ENCODE peak calls at places on chromosomes 13 and 19, in ten cellular contexts. H, Q, Y, R, C, G, V, M, U and B are unnamed samples.

GRCh38 chr13:104281910-104282309 is 1215.7 kb upstream of the SLC10A2 start:
- DNase-seq in H (no peak), Q (no peak), Y (no peak), R (peak), C (no peak), G (no peak), V (no peak), M (no peak), U (no peak), B (no peak)

GRCh38 chr13:36850790-36851438 is 31.9 kb downstream of the RFXAP start:
- DNase-seq in H (peak), Q (no peak), Y (no peak), R (peak), C (no peak), G (no peak), V (peak), M (no peak), U (no peak), B (no peak)

GRCh38 chr13:65553328-65553727 is 1676.8 kb downstream of the PCDH9 start:
- DNase-seq in H (no peak), Q (no peak), Y (no peak), R (no peak), C (no peak), G (no peak), V (no peak), M (no peak), U (no peak), B (no peak)

GRCh38 chr13:52319876-52320275 is 86.1 kb downstream of the THSD1 start:
- DNase-seq in H (no peak), Q (no peak), Y (no peak), R (no peak), C (no peak), G (no peak), V (no peak), M (no peak), U (no peak), B (no peak)

GRCh38 chr19:31135841-31136240 is 213.4 kb downstream of the TSHZ3 start:
- DNase-seq in H (no peak), Q (no peak), Y (no peak), R (no peak), C (no peak), G (no peak), V (no peak), M (no peak), U (no peak), B (no peak)

GRCh38 chr19:3289971-3290569 is 65.6 kb downstream of the CELF5 start:
- DNase-seq in H (no peak), Q (no peak), Y (no peak), R (no peak), C (no peak), G (no peak), V (no peak), M (no peak), U (no peak), B (no peak)

GRCh38 chr19:18663940-18664530 is 19.4 kb upstream of the CRTC1 start:
- DNase-seq in H (no peak), Q (no peak), Y (no peak), R (no peak), C (no peak), G (no peak), V (no peak), M (no peak), U (no peak), B (no peak)

GRCh38 chr19:50626011-50626410 is 13.7 kb downstream of the SYT3 start:
- DNase-seq in H (no peak), Q (no peak), Y (no peak), R (no peak), C (no peak), G (no peak), V (no peak), M (no peak), U (no peak), B (no peak)

GRCh38 chr13:21913010-21913409 is 242.1 kb downstream of the FGF9 start:
- DNase-seq in H (peak), Q (no peak), Y (no peak), R (no peak), C (no peak), G (no peak), V (no peak), M (no peak), U (no peak), B (no peak)

GRCh38 chr13:66180806-66181205 is 1049.3 kb downstream of the PCDH9 start:
- DNase-seq in H (no peak), Q (no peak), Y (no peak), R (no peak), C (no peak), G (no peak), V (no peak), M (no peak), U (no peak), B (no peak)

GRCh38 chr13:23433171-23434153 is at the start of gene SACS:
- DNase-seq in H (peak), Q (peak), Y (no peak), R (peak), C (no peak), G (peak), V (no peak), M (no peak), U (peak), B (no peak)

GRCh38 chr19:33405491-33406461 is 32.3 kb downstream of the CEBPG start:
- DNase-seq in H (no peak), Q (peak), Y (no peak), R (no peak), C (no peak), G (peak), V (no peak), M (no peak), U (no peak), B (no peak)

GRCh38 chr13:44169018-44169909 is 204.4 kb upstream of the SERP2 start:
- DNase-seq in H (no peak), Q (no peak), Y (peak), R (no peak), C (no peak), G (no peak), V (no peak), M (no peak), U (no peak), B (no peak)

GRCh38 chr19:46296722-46297431 is at the start of gene HIF3A:
- DNase-seq in H (peak), Q (peak), Y (no peak), R (peak), C (no peak), G (peak), V (no peak), M (peak), U (peak), B (no peak)

GRCh38 chr13:27352698-27353097 is 71.7 kb upstream of the GTF3A start:
- DNase-seq in H (no peak), Q (no peak), Y (no peak), R (no peak), C (no peak), G (no peak), V (no peak), M (no peak), U (no peak), B (no peak)

GRCh38 chr19:41957838-41958366 is 1.2 kb downstream of the RABAC1 start:
- DNase-seq in H (peak), Q (peak), Y (peak), R (peak), C (peak), G (peak), V (peak), M (peak), U (peak), B (peak)

GRCh38 chr19:961866-962620 is 22.1 kb upstream of the WDR18 start:
- DNase-seq in H (no peak), Q (no peak), Y (no peak), R (no peak), C (no peak), G (no peak), V (peak), M (no peak), U (no peak), B (no peak)

GRCh38 chr19:29294343-29294811 is 81.4 kb upstream of the UQCRFS1 start:
- DNase-seq in H (no peak), Q (no peak), Y (no peak), R (peak), C (no peak), G (no peak), V (no peak), M (no peak), U (no peak), B (no peak)

GRCh38 chr19:6737873-6738725 is 719 bp upstream of the GPR108 start:
- DNase-seq in H (peak), Q (peak), Y (peak), R (peak), C (peak), G (peak), V (peak), M (peak), U (peak), B (no peak)

GRCh38 chr13:41848435-41849255 is 112.3 kb downstream of the VWA8 start:
- DNase-seq in H (no peak), Q (no peak), Y (no peak), R (peak), C (no peak), G (no peak), V (no peak), M (no peak), U (no peak), B (no peak)

GRCh38 chr19:4624301-4624700 is 15.0 kb upstream of the TNFAIP8L1 start:
- DNase-seq in H (no peak), Q (no peak), Y (no peak), R (no peak), C (no peak), G (no peak), V (no peak), M (no peak), U (no peak), B (no peak)

GRCh38 chr19:44663996-44664395 is 7.3 kb upstream of the CEACAM19 start:
- DNase-seq in H (no peak), Q (no peak), Y (no peak), R (no peak), C (no peak), G (no peak), V (no peak), M (no peak), U (no peak), B (no peak)

GRCh38 chr13:73991884-73992283 is 142.3 kb downstream of the KLF12 start:
- DNase-seq in H (no peak), Q (no peak), Y (no peak), R (no peak), C (no peak), G (no peak), V (peak), M (no peak), U (no peak), B (no peak)

GRCh38 chr13:50222569-50223332 is 207.5 kb downstream of the KCNRG start:
- DNase-seq in H (no peak), Q (peak), Y (peak), R (peak), C (no peak), G (peak), V (no peak), M (peak), U (peak), B (no peak)

GRCh38 chr13:102870677-102871415 is 25.0 kb downstream of the ERCC5 start:
- DNase-seq in H (peak), Q (peak), Y (no peak), R (peak), C (no peak), G (no peak), V (peak), M (peak), U (peak), B (no peak)

GRCh38 chr19:15623711-15624318 is 8.8 kb downstream of the CYP4F8 start:
- DNase-seq in H (peak), Q (no peak), Y (no peak), R (no peak), C (no peak), G (no peak), V (peak), M (no peak), U (no peak), B (no peak)

GRCh38 chr19:4974855-4975469 is 6.0 kb downstream of the KDM4B start:
- DNase-seq in H (no peak), Q (no peak), Y (no peak), R (no peak), C (no peak), G (no peak), V (no peak), M (no peak), U (no peak), B (no peak)

GRCh38 chr13:29847501-29847983 is 2.9 kb downstream of the UBL3 start:
- DNase-seq in H (no peak), Q (no peak), Y (no peak), R (peak), C (no peak), G (no peak), V (no peak), M (peak), U (peak), B (no peak)

GRCh38 chr13:97911311-97912138 is 42.0 kb upstream of the IPO5 start:
- DNase-seq in H (peak), Q (no peak), Y (no peak), R (peak), C (no peak), G (no peak), V (peak), M (no peak), U (peak), B (no peak)

GRCh38 chr13:99312493-99312883 is 5.3 kb upstream of the GPR183 start:
- DNase-seq in H (no peak), Q (peak), Y (peak), R (peak), C (no peak), G (peak), V (no peak), M (peak), U (peak), B (peak)

GRCh38 chr13:108352599-108352998 is 83.1 kb downstream of the TNFSF13B start:
- DNase-seq in H (no peak), Q (no peak), Y (no peak), R (peak), C (no peak), G (no peak), V (no peak), M (no peak), U (no peak), B (no peak)

GRCh38 chr13:101416181-101417042 is at the start of gene NALCN:
- DNase-seq in H (peak), Q (peak), Y (no peak), R (peak), C (no peak), G (no peak), V (no peak), M (no peak), U (peak), B (no peak)

GRCh38 chr13:73195091-73195490 is 136.3 kb downstream of the KLF5 start:
- DNase-seq in H (no peak), Q (no peak), Y (no peak), R (no peak), C (no peak), G (no peak), V (no peak), M (no peak), U (no peak), B (no peak)

GRCh38 chr19:18736415-18737336 is 53.2 kb downstream of the CRTC1 start:
- DNase-seq in H (no peak), Q (peak), Y (no peak), R (no peak), C (no peak), G (no peak), V (no peak), M (no peak), U (peak), B (no peak)

GRCh38 chr13:32829676-32830091 is 186.5 kb upstream of the KL start:
- DNase-seq in H (no peak), Q (no peak), Y (no peak), R (peak), C (no peak), G (no peak), V (no peak), M (no peak), U (no peak), B (peak)

GRCh38 chr13:25295228-25295627 is 6.2 kb upstream of the NUP58 start:
- DNase-seq in H (no peak), Q (no peak), Y (no peak), R (no peak), C (no peak), G (no peak), V (no peak), M (no peak), U (no peak), B (no peak)

GRCh38 chr19:50490991-50491472 is 14.4 kb upstream of the GARIN5A start:
- DNase-seq in H (no peak), Q (peak), Y (no peak), R (no peak), C (no peak), G (peak), V (no peak), M (no peak), U (no peak), B (no peak)

GRCh38 chr13:78398743-78399410 is 204.5 kb downstream of the POU4F1 start:
- DNase-seq in H (no peak), Q (no peak), Y (no peak), R (no peak), C (no peak), G (no peak), V (no peak), M (no peak), U (no peak), B (no peak)

GRCh38 chr13:111664696-111665095 is 344.3 kb downstream of the TEX29 start:
- DNase-seq in H (no peak), Q (no peak), Y (no peak), R (no peak), C (no peak), G (no peak), V (no peak), M (no peak), U (no peak), B (no peak)

GRCh38 chr13:111662451-111662850 is 342.0 kb downstream of the TEX29 start:
- DNase-seq in H (no peak), Q (no peak), Y (no peak), R (no peak), C (no peak), G (no peak), V (no peak), M (no peak), U (no peak), B (no peak)

GRCh38 chr13:111662895-111663294 is 342.5 kb downstream of the TEX29 start:
- DNase-seq in H (no peak), Q (no peak), Y (no peak), R (no peak), C (no peak), G (no peak), V (no peak), M (no peak), U (no peak), B (no peak)

GRCh38 chr13:111664060-111664459 is 343.6 kb downstream of the TEX29 start:
- DNase-seq in H (no peak), Q (no peak), Y (no peak), R (no peak), C (no peak), G (no peak), V (no peak), M (no peak), U (no peak), B (no peak)

DNA sequence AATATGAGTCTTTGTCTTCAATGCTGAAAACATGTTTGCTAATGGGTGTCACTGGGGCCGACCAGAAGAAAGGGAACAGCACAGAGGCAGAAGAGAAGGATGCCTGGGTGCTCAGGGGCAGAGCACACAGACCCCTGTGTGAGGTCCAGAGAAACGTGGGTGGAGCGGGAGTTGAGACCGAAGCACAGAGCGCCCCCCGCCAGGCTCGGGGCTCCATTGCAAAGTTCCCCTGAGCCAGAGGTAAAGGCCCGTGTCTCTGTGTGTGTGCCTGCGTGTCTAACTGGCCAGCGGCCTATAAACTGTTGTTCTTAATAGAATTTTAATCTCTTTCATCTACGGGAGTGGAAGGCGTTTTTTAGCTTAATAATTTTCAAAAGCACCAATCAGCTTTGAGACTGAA is 343.1 kb downstream of the TEX29 start:
- DNase-seq in H (peak), Q (no peak), Y (no peak), R (no peak), C (no peak), G (no peak), V (no peak), M (no peak), U (no peak), B (no peak)
- H3K4me3 ChIP-seq in H (no peak), Q (no peak), Y (no peak), R (no peak), C (no peak), G (no peak), V (no peak), M (no peak), U (no peak), B (no peak)

GRCh38 chr19:55502197-55502952 is 14.1 kb downstream of the SSC5D start:
- DNase-seq in H (no peak), Q (no peak), Y (no peak), R (no peak), C (no peak), G (no peak), V (no peak), M (no peak), U (no peak), B (no peak)

GRCh38 chr19:55500368-55500952 is 12.2 kb downstream of the SSC5D start:
- DNase-seq in H (no peak), Q (no peak), Y (no peak), R (no peak), C (no peak), G (no peak), V (no peak), M (no peak), U (no peak), B (no peak)

GRCh38 chr19:55503447-55504251 is 15.4 kb downstream of the SSC5D start:
- DNase-seq in H (peak), Q (peak), Y (no peak), R (peak), C (peak), G (peak), V (peak), M (peak), U (peak), B (peak)

GRCh38 chr19:55504981-55505380 is 16.7 kb downstream of the SSC5D start:
- DNase-seq in H (no peak), Q (no peak), Y (no peak), R (no peak), C (no peak), G (no peak), V (no peak), M (no peak), U (no peak), B (no peak)

DNA sequence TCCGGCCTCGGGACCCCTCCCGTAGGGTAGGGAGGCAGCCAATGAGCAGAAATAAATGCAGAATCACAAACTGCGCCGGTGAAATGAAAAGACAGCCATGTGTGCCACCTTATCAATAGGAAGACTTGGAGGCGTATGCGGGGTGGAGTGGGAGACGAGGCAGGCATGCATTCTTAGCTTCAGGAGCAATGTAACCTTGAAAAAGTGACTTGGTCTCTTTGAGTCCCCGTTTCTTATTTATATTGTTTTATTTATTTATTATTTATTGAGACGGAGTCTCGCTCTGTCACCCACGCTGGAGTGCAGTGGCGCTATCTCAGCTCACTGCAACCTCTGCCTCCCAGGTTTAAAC is 16.0 kb downstream of the SSC5D start:
- DNase-seq in H (no peak), Q (no peak), Y (no peak), R (no peak), C (no peak), G (no peak), V (no peak), M (no peak), U (no peak), B (no peak)
- H3K4me3 ChIP-seq in H (peak), Q (peak), Y (no peak), R (peak), C (no peak), G (peak), V (peak), M (peak), U (no peak), B (no peak)

DNA sequence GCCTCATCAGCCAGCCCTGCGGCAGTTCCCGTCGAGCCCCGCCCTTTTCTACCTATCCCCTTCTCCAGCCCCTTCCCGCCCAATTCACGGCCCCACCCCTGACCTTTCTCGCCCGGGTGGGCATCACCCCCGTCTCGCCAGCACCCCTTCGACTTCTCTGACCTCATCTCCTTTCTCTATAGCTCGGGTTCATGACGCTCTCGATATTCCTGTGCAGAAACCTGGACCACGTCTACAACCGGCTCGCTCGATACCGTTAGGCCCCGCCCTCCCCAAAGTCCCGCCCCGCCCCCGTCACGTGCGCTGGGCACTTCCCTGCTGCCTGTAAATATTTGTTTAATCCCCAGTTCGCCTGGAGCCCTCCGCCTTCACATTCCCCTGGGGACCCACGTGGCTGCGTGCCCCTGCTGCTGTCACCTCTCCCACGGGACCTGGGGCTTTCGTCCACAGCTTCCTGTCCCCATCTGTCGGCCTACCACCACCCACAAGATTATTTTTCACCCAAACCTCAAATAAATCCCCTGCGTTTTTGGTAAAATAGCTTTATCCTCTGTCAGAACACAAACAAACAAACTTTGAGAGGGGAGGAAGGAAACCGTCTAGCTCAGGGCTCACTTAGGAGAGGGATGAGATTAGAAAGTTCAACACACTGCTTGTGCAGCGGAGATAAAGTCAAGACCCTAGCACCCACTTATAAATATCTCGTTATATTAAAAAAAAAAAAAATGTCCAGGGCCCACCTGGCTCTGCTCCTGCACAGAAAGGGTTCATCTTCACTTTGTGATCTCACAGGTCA is 5.1 kb downstream of the CD37 start:
- DNase-seq in H (peak), Q (peak), Y (no peak), R (peak), C (no peak), G (peak), V (peak), M (peak), U (peak), B (no peak)
- H3K4me3 ChIP-seq in H (peak), Q (peak), Y (no peak), R (no peak), C (no peak), G (peak), V (no peak), M (peak), U (no peak), B (peak)

GRCh38 chr19:37655689-37656491 is 625 bp upstream of the ZFP30 start:
- DNase-seq in H (peak), Q (peak), Y (no peak), R (peak), C (peak), G (peak), V (peak), M (peak), U (peak), B (no peak)
- H3K4me3 ChIP-seq in H (peak), Q (peak), Y (peak), R (peak), C (peak), G (peak), V (peak), M (peak), U (peak), B (peak)